ENCODE peak calls at places on chromosomes 4 and X, in five cellular contexts. One of them, this sample, is unnamed.

GRCh38 chr4:137981277-137981676 is 260.9 kb downstream of the SLC7A11 start:
- DNase-seq in small intestine: no peak
- DNase-seq in dorsolateral prefrontal cortex: no peak
- DNase-seq in aorta: no peak
- DNase-seq in H9: no peak
- DNase-seq in this sample: no peak

GRCh38 chr4:48184891-48185290 is 50.8 kb upstream of the TXK start:
- DNase-seq in small intestine: no peak
- DNase-seq in dorsolateral prefrontal cortex: no peak
- DNase-seq in aorta: no peak
- DNase-seq in H9: no peak
- DNase-seq in this sample: no peak

GRCh38 chr4:17322514-17322913 is 189.4 kb downstream of the QDPR start:
- DNase-seq in small intestine: no peak
- DNase-seq in dorsolateral prefrontal cortex: no peak
- DNase-seq in aorta: no peak
- DNase-seq in H9: no peak
- DNase-seq in this sample: no peak

GRCh38 chr4:2251795-2252529 is 9.9 kb downstream of the MXD4 start:
- DNase-seq in small intestine: no peak
- DNase-seq in dorsolateral prefrontal cortex: no peak
- DNase-seq in aorta: peak; percentile 42
- DNase-seq in H9: no peak
- DNase-seq in this sample: no peak

GRCh38 chr4:80841587-80842281 is 188.8 kb upstream of the BMP3 start:
- DNase-seq in small intestine: no peak
- DNase-seq in dorsolateral prefrontal cortex: no peak
- DNase-seq in aorta: no peak
- DNase-seq in H9: no peak
- DNase-seq in this sample: no peak

GRCh38 chr4:7158081-7158750 is 34.1 kb upstream of the SORCS2 start:
- DNase-seq in small intestine: no peak
- DNase-seq in dorsolateral prefrontal cortex: no peak
- DNase-seq in aorta: no peak
- DNase-seq in H9: peak; percentile 10
- DNase-seq in this sample: no peak

GRCh38 chr4:11966782-11967181 is 538.1 kb upstream of the HS3ST1 start:
- DNase-seq in small intestine: no peak
- DNase-seq in dorsolateral prefrontal cortex: no peak
- DNase-seq in aorta: no peak
- DNase-seq in H9: no peak
- DNase-seq in this sample: no peak

GRCh38 chr4:26140150-26140898 is 180.5 kb upstream of the RBPJ start:
- DNase-seq in small intestine: no peak
- DNase-seq in dorsolateral prefrontal cortex: no peak
- DNase-seq in aorta: no peak
- DNase-seq in H9: no peak
- DNase-seq in this sample: no peak

GRCh38 chr4:125486354-125486753 is 171.6 kb downstream of the FAT4 start:
- DNase-seq in small intestine: no peak
- DNase-seq in dorsolateral prefrontal cortex: no peak
- DNase-seq in aorta: no peak
- DNase-seq in H9: no peak
- DNase-seq in this sample: no peak

GRCh38 chr4:7831330-7831729 is 108.3 kb downstream of the AFAP1 start:
- DNase-seq in small intestine: no peak
- DNase-seq in dorsolateral prefrontal cortex: no peak
- DNase-seq in aorta: no peak
- DNase-seq in H9: no peak
- DNase-seq in this sample: no peak

GRCh38 chr4:166324321-166324720 is 451.3 kb downstream of the TLL1 start:
- DNase-seq in small intestine: peak; percentile 22
- DNase-seq in dorsolateral prefrontal cortex: no peak
- DNase-seq in aorta: no peak
- DNase-seq in H9: peak; percentile 42
- DNase-seq in this sample: no peak

GRCh38 chr4:137993232-137993631 is 248.9 kb downstream of the SLC7A11 start:
- DNase-seq in small intestine: no peak
- DNase-seq in dorsolateral prefrontal cortex: no peak
- DNase-seq in aorta: no peak
- DNase-seq in H9: no peak
- DNase-seq in this sample: no peak

GRCh38 chr4:80322716-80323115 is 12.8 kb upstream of the CFAP299 start:
- DNase-seq in small intestine: no peak
- DNase-seq in dorsolateral prefrontal cortex: no peak
- DNase-seq in aorta: no peak
- DNase-seq in H9: no peak
- DNase-seq in this sample: no peak

GRCh38 chr4:67713531-67714247 is 12.7 kb upstream of the UBA6 start:
- DNase-seq in small intestine: no peak
- DNase-seq in dorsolateral prefrontal cortex: no peak
- DNase-seq in aorta: no peak
- DNase-seq in H9: no peak
- DNase-seq in this sample: no peak

GRCh38 chr4:67746797-67747495 is 7.2 kb downstream of the GNRHR start:
- DNase-seq in small intestine: peak; percentile 19
- DNase-seq in dorsolateral prefrontal cortex: no peak
- DNase-seq in aorta: no peak
- DNase-seq in H9: no peak
- DNase-seq in this sample: no peak

GRCh38 chrX:153728095-153728494 is 3.4 kb downstream of the ABCD1 start:
- DNase-seq in small intestine: no peak
- DNase-seq in dorsolateral prefrontal cortex: no peak
- DNase-seq in aorta: no peak
- DNase-seq in H9: no peak
- DNase-seq in this sample: no peak

GRCh38 chr4:138961687-138962086 is 53.9 kb upstream of the NOCT start:
- DNase-seq in small intestine: no peak
- DNase-seq in dorsolateral prefrontal cortex: no peak
- DNase-seq in aorta: no peak
- DNase-seq in H9: no peak
- DNase-seq in this sample: no peak

GRCh38 chr4:98996056-98996941 is 778 bp downstream of the METAP1 start:
- DNase-seq in small intestine: peak; percentile 36
- DNase-seq in dorsolateral prefrontal cortex: peak; percentile 16
- DNase-seq in aorta: no peak
- DNase-seq in H9: no peak
- DNase-seq in this sample: peak; percentile 24

GRCh38 chr4:98995183-98996055 is at the start of gene METAP1:
- DNase-seq in small intestine: peak; percentile 97
- DNase-seq in dorsolateral prefrontal cortex: peak; percentile 87
- DNase-seq in aorta: peak; percentile 96
- DNase-seq in H9: peak; percentile 97
- DNase-seq in this sample: peak; percentile 73

GRCh38 chr4:98994474-98995182 is 893 bp upstream of the METAP1 start:
- DNase-seq in small intestine: no peak
- DNase-seq in dorsolateral prefrontal cortex: no peak
- DNase-seq in aorta: no peak
- DNase-seq in H9: no peak
- DNase-seq in this sample: no peak

GRCh38 chr4:98993419-98994071 is 2.0 kb upstream of the METAP1 start:
- DNase-seq in small intestine: no peak
- DNase-seq in dorsolateral prefrontal cortex: no peak
- DNase-seq in aorta: no peak
- DNase-seq in H9: no peak
- DNase-seq in this sample: no peak

GRCh38 chr4:98997176-98997575 is 1.7 kb downstream of the METAP1 start:
- DNase-seq in small intestine: peak; percentile 54
- DNase-seq in dorsolateral prefrontal cortex: no peak
- DNase-seq in aorta: no peak
- DNase-seq in H9: no peak
- DNase-seq in this sample: no peak
- H3K27ac ChIP-seq in small intestine: no peak overlapping the region
- H3K27ac ChIP-seq in dorsolateral prefrontal cortex: no peak overlapping the region
- H3K27ac ChIP-seq in aorta: no peak overlapping the region
- H3K27ac ChIP-seq in H9: no peak overlapping the region
- H3K27ac ChIP-seq in this sample: no peak overlapping the region

GRCh38 chrX:115588180-115588579 is 27.2 kb downstream of the PLS3 start:
- DNase-seq in small intestine: no peak
- DNase-seq in dorsolateral prefrontal cortex: no peak
- DNase-seq in aorta: no peak
- DNase-seq in H9: no peak
- DNase-seq in this sample: no peak
- H3K27ac ChIP-seq in small intestine: no peak overlapping the region
- H3K27ac ChIP-seq in dorsolateral prefrontal cortex: no peak overlapping the region
- H3K27ac ChIP-seq in aorta: no peak overlapping the region
- H3K27ac ChIP-seq in H9: no peak overlapping the region
- H3K27ac ChIP-seq in this sample: no peak overlapping the region

GRCh38 chrX:120457766-120458180 is 11.3 kb downstream of the LAMP2 start:
- DNase-seq in small intestine: no peak
- DNase-seq in dorsolateral prefrontal cortex: no peak
- DNase-seq in aorta: no peak
- DNase-seq in H9: no peak
- DNase-seq in this sample: no peak
- H3K27ac ChIP-seq in small intestine: no peak overlapping the region
- H3K27ac ChIP-seq in dorsolateral prefrontal cortex: no peak overlapping the region
- H3K27ac ChIP-seq in aorta: no peak overlapping the region
- H3K27ac ChIP-seq in H9: no peak overlapping the region
- H3K27ac ChIP-seq in this sample: no peak overlapping the region

GRCh38 chr4:76206222-76206942 is 7.2 kb downstream of the SCARB2 start:
- DNase-seq in small intestine: no peak
- DNase-seq in dorsolateral prefrontal cortex: no peak
- DNase-seq in aorta: no peak
- DNase-seq in H9: no peak
- DNase-seq in this sample: no peak

GRCh38 chr4:76204936-76205335 is 8.7 kb downstream of the SCARB2 start:
- DNase-seq in small intestine: no peak
- DNase-seq in dorsolateral prefrontal cortex: no peak
- DNase-seq in aorta: no peak
- DNase-seq in H9: no peak
- DNase-seq in this sample: no peak

GRCh38 chr4:76209876-76210275 is 3.7 kb downstream of the SCARB2 start:
- DNase-seq in small intestine: no peak
- DNase-seq in dorsolateral prefrontal cortex: no peak
- DNase-seq in aorta: no peak
- DNase-seq in H9: no peak
- DNase-seq in this sample: no peak

GRCh38 chr4:76210502-76210901 is 3.1 kb downstream of the SCARB2 start:
- DNase-seq in small intestine: no peak
- DNase-seq in dorsolateral prefrontal cortex: no peak
- DNase-seq in aorta: no peak
- DNase-seq in H9: no peak
- DNase-seq in this sample: no peak

GRCh38 chr4:76208005-76208765 is 5.4 kb downstream of the SCARB2 start:
- DNase-seq in small intestine: peak; percentile 89
- DNase-seq in dorsolateral prefrontal cortex: no peak
- DNase-seq in aorta: peak; percentile 84
- DNase-seq in H9: no peak
- DNase-seq in this sample: peak; percentile 51
- H3K27ac ChIP-seq in small intestine: peak overlapping the region; percentile 97
- H3K27ac ChIP-seq in dorsolateral prefrontal cortex: peak overlapping the region; percentile 99
- H3K27ac ChIP-seq in aorta: peak overlapping the region; percentile 86
- H3K27ac ChIP-seq in H9: no peak overlapping the region
- H3K27ac ChIP-seq in this sample: peak overlapping the region; percentile 84

DNA sequence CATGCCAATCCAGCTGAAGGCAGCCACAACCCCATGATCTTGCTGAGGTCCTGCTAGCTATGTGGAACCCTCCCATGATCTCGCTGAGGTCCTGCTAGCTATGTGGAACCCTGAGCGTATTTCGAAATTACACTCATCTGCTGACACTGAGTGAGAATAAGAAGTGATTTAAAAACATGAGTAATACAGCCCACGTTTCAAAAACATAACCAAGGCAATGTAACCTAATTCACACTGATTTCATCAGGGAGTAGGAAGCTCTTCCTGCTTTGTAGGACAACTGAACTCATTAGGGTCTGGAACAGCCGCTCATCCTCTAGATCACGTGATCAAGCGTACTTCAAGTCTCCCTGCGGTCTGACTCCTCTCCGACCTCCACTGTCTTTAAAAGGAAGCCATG is 137.9 kb downstream of the NSUN7 start:
- DNase-seq in small intestine: no peak
- DNase-seq in dorsolateral prefrontal cortex: no peak
- DNase-seq in aorta: no peak
- DNase-seq in H9: no peak
- DNase-seq in this sample: no peak
- H3K27ac ChIP-seq in small intestine: no peak overlapping the region
- H3K27ac ChIP-seq in dorsolateral prefrontal cortex: peak overlapping the region; percentile 15
- H3K27ac ChIP-seq in aorta: no peak overlapping the region
- H3K27ac ChIP-seq in H9: no peak overlapping the region
- H3K27ac ChIP-seq in this sample: peak overlapping the region; percentile 53

This sample was measured in caudate nucleus.